ENCODE peak calls at places on chromosomes 3 and 15, in four cellular contexts. E, O, L and U are unnamed samples.

GRCh38 chr15:98905981-98906711 is 101.4 kb downstream of the PGPEP1L start:
- DNase-seq in E (no peak), O (no peak), L (no peak), U (no peak)

GRCh38 chr15:28903555-28903954 is 17.8 kb downstream of the APBA2 start:
- DNase-seq in E (no peak), O (no peak), L (no peak), U (no peak)

GRCh38 chr15:74365619-74366445 is 1.6 kb downstream of the CYP11A1 start:
- DNase-seq in E (peak; percentile 39), O (peak; percentile 63), L (no peak), U (no peak)

GRCh38 chr3:27454461-27454860 is 29.7 kb downstream of the SLC4A7 start:
- DNase-seq in E (no peak), O (no peak), L (no peak), U (no peak)

GRCh38 chr15:78112551-78112950 is 18.7 kb downstream of the CIB2 start:
- DNase-seq in E (no peak), O (no peak), L (no peak), U (no peak)

GRCh38 chr3:70556056-70556455 is 243.6 kb upstream of the MDFIC2 start:
- DNase-seq in E (no peak), O (no peak), L (no peak), U (no peak)

GRCh38 chr3:17243616-17244015 is 358.9 kb downstream of the PLCL2 start:
- DNase-seq in E (no peak), O (no peak), L (no peak), U (no peak)

GRCh38 chr3:49869525-49870126 is at the start of gene CAMKV:
- DNase-seq in E (no peak), O (no peak), L (no peak), U (no peak)